ENCODE peak calls at places on chromosomes 11 and 22, in four cellular contexts. O, Q, E and K are unnamed samples.

GRCh38 chr11:46390331-46391171 is 1.0 kb downstream of the CHRM4 start:
- DNase-seq in O (no peak), Q (no peak), E (no peak), K (no peak)

GRCh38 chr11:63445720-63446119 is 45.2 kb downstream of the PLAAT5 start:
- DNase-seq in O (no peak), Q (no peak), E (peak; percentile 69), K (no peak)

GRCh38 chr11:12455938-12456337 is 78.6 kb downstream of the PARVA start:
- DNase-seq in O (no peak), Q (no peak), E (no peak), K (no peak)

GRCh38 chr11:48210052-48210451 is 6.6 kb upstream of the OR4B1 start:
- DNase-seq in O (no peak), Q (no peak), E (no peak), K (no peak)

GRCh38 chr22:36776722-36777121 is 803 bp upstream of the IFT27 start:
- DNase-seq in O (no peak), Q (no peak), E (no peak), K (no peak)

GRCh38 chr22:36166518-36167220 is 6.1 kb upstream of the APOL3 start:
- DNase-seq in O (no peak), Q (no peak), E (no peak), K (no peak)

GRCh38 chr22:28021116-28021997 is 102.3 kb upstream of the PITPNB start:
- DNase-seq in O (no peak), Q (no peak), E (no peak), K (no peak)

GRCh38 chr11:86149813-86150212 is 80.9 kb upstream of the PICALM start:
- DNase-seq in O (no peak), Q (no peak), E (no peak), K (no peak)

GRCh38 chr11:48018561-48019229 is 38.3 kb downstream of the PTPRJ start:
- DNase-seq in O (no peak), Q (no peak), E (no peak), K (peak; percentile 63)

GRCh38 chr11:101860694-101861371 is 54.0 kb upstream of the CEP126 start:
- DNase-seq in O (peak; percentile 49), Q (peak; percentile 26), E (peak; percentile 68), K (peak; percentile 39)

GRCh38 chr11:107741044-107741823 is 29.4 kb upstream of the SLN start:
- DNase-seq in O (no peak), Q (peak; percentile 43), E (peak; percentile 57), K (no peak)

GRCh38 chr11:6438979-6439571 is 1.7 kb downstream of the HPX start:
- DNase-seq in O (peak; percentile 54), Q (peak; percentile 72), E (peak; percentile 68), K (no peak)

GRCh38 chr11:44914105-44914504 is 36.6 kb downstream of the TP53I11 start:
- DNase-seq in O (no peak), Q (no peak), E (no peak), K (no peak)
- TF ChIP-seq CTCF in O (no peak), Q (no peak), E (no peak), K (no peak)

GRCh38 chr11:72720047-72720446 is 32.2 kb downstream of the ARAP1 start:
- DNase-seq in O (no peak), Q (peak; percentile 51), E (no peak), K (no peak)
- TF ChIP-seq CTCF in O (no peak), Q (no peak), E (no peak), K (no peak)

GRCh38 chr11:126135182-126136176 is 72.8 kb upstream of the CDON start:
- DNase-seq in O (no peak), Q (no peak), E (no peak), K (no peak)

GRCh38 chr11:126134461-126135155 is 71.9 kb upstream of the CDON start:
- DNase-seq in O (no peak), Q (no peak), E (no peak), K (no peak)

GRCh38 chr11:126138636-126139540 is 72.6 kb downstream of the RPUSD4 start:
- DNase-seq in O (no peak), Q (no peak), E (no peak), K (no peak)

GRCh38 chr11:126139541-126140091 is 71.8 kb downstream of the RPUSD4 start:
- DNase-seq in O (no peak), Q (no peak), E (no peak), K (no peak)

GRCh38 chr11:126137146-126137545 is 74.3 kb downstream of the RPUSD4 start:
- DNase-seq in O (no peak), Q (no peak), E (no peak), K (no peak)
- TF ChIP-seq CTCF in O (no peak), Q (no peak), E (no peak), K (no peak)

GRCh38 chr22:39149915-39150847 is 2.3 kb downstream of the CBX7 start:
- DNase-seq in O (no peak), Q (no peak), E (no peak), K (no peak)
- TF ChIP-seq CTCF in O (no peak), Q (no peak), E (no peak), K (no peak)

GRCh38 chr11:77470971-77471370 is 2.9 kb downstream of the PAK1 start:
- DNase-seq in O (no peak), Q (no peak), E (no peak), K (no peak)

GRCh38 chr11:77473001-77473800 is 693 bp downstream of the PAK1 start:
- DNase-seq in O (peak; percentile 73), Q (peak; percentile 47), E (peak; percentile 60), K (peak; percentile 51)

GRCh38 chr11:77470504-77470903 is 3.4 kb downstream of the PAK1 start:
- DNase-seq in O (no peak), Q (no peak), E (no peak), K (no peak)

GRCh38 chr11:77473801-77474508 is at the start of gene PAK1:
- DNase-seq in O (peak; percentile 82), Q (peak; percentile 84), E (peak; percentile 92), K (peak; percentile 87)

GRCh38 chr11:77471520-77472234 is 2.2 kb downstream of the PAK1 start:
- DNase-seq in O (no peak), Q (peak; percentile 58), E (peak; percentile 73), K (no peak)
- TF ChIP-seq CTCF in O (peak; percentile 27), Q (no peak), E (peak; percentile 9), K (peak; percentile 33)

DNA sequence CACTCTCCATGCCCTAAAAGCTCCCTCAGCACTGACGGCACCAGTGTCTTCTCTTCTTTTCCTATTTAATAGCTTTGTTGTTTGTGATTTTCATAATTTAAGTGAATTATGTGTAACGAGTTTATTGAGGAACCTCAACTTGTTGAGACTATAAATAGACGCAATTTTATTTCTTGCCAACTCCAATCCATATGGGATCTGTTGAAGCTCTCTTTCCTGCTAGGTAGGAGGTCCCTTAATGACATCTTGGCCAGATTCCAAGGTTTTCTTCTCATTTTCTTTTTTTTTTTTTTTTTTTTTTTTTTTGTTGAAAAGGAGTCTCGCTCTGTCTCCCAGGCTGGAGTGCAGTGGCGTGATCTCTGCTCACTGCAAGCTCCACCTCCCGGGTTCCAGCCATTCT is 14.2 kb downstream of the RTL6 start:
- DNase-seq in O (no peak), Q (no peak), E (no peak), K (no peak)
- TF ChIP-seq CTCF in O (no peak), Q (no peak), E (no peak), K (no peak)

GRCh38 chr11:67504023-67504949 is 877 bp downstream of the PITPNM1 start:
- DNase-seq in O (no peak), Q (no peak), E (peak; percentile 22), K (no peak)
- TF ChIP-seq CTCF in O (no peak), Q (no peak), E (no peak), K (no peak)

GRCh38 chr11:5245155-5245554 is 4.5 kb downstream of the HBG1 start:
- DNase-seq in O (no peak), Q (no peak), E (no peak), K (no peak)
- TF ChIP-seq CTCF in O (no peak), Q (no peak), E (no peak), K (no peak)

GRCh38 chr11:64867748-64868462 is 10.5 kb downstream of the EHD1 start:
- DNase-seq in O (no peak), Q (no peak), E (peak; percentile 84), K (no peak)

GRCh38 chr11:64868904-64869570 is 9.4 kb downstream of the EHD1 start:
- DNase-seq in O (no peak), Q (no peak), E (peak; percentile 91), K (no peak)

GRCh38 chr11:64870893-64871849 is 7.2 kb downstream of the EHD1 start:
- DNase-seq in O (no peak), Q (no peak), E (no peak), K (no peak)

GRCh38 chr11:64869571-64870175 is 8.7 kb downstream of the EHD1 start:
- DNase-seq in O (no peak), Q (no peak), E (no peak), K (no peak)

DNA sequence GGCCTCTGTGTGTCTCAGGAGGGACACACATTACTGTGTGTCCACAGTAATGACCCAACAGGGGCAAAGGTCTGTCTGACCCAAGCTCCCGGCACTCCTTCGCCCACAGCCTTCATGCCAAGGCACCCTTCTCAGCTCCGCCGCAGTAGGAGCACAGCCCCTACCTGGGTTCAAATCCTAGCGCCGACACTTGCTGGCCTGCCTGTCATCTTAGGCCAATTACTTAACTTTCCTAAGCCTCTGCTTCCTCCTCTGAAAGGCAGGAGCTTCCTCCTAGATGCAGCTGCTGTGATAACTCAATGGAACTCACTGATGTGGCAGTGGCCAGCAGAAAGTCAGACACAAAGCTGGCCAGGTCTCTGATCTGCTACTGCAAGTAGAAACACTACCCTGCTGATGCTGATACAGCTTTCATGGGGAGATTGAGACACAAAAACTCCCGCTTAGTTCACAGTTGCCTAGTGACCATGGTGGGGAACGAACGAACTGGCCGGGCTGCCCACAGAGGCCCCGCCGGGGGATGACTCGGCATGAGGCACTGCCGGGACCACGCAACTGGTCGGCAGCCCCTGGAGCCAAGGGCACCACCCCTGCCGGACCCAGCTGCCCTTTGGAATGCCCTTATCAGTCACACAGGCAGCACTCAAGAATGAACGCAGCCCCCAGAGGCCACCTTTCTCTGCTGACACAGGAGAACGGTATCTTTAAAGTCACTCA is 8.1 kb downstream of the EHD1 start:
- DNase-seq in O (no peak), Q (peak; percentile 79), E (peak; percentile 31), K (no peak)
- TF ChIP-seq CTCF in O (no peak), Q (no peak), E (no peak), K (no peak)